ENCODE peak calls at places on chromosomes 5 and 9, in nine cellular contexts. H is GDM1; I is stimulated activated CD4-positive, alpha-beta T cell treated with anti-CD3 and anti-CD28 coated beads, Interleukin-2, amount 100 ng/mL, for 48 hours; D is central memory CD8-positive, alpha-beta T cell; C is DMS153; B is astrocyte of the spinal cord; K is MV-4-11; E is iris pigment epithelial cell; A is natural killer cell treated with Interleukin-12 subunit alpha and Interleukin-12 subunit beta and Interleukin-15 and Interleukin-18, amount 100 ng/mL, for 72 hours. J is an unnamed sample.

GRCh38 chr5:169637085-169637855 is at the start of gene DOCK2:
- DNase-seq in B (no peak), I (peak), E (no peak), D (peak), H (peak), C (no peak), K (peak), A (peak), J (no peak)

GRCh38 chr9:133973791-133974630 is 18.1 kb downstream of the VAV2 start:
- DNase-seq in C (no peak), I (no peak), K (no peak), B (no peak), H (no peak), D (no peak), E (no peak), A (no peak), J (no peak)

GRCh38 chr5:16975950-16976624 is 40.0 kb upstream of the MYO10 start:
- DNase-seq in I (no peak), K (peak), A (no peak), C (no peak), B (no peak), E (no peak), D (no peak), H (no peak), J (no peak)

GRCh38 chr5:1648806-1649205 is 125.0 kb upstream of the LPCAT1 start:
- DNase-seq in C (no peak), A (no peak), I (no peak), E (peak), H (no peak), D (no peak), B (peak), K (no peak), J (no peak)

GRCh38 chr9:97985058-97985861 is 2.1 kb downstream of the ANP32B start:
- DNase-seq in D (peak), H (no peak), I (peak), C (no peak), E (no peak), A (no peak), B (peak), K (peak), J (no peak)

GRCh38 chr5:71695561-71695960 is 23.5 kb upstream of the CARTPT start:
- DNase-seq in I (no peak), B (peak), D (no peak), A (no peak), K (no peak), C (no peak), H (no peak), E (peak), J (no peak)

GRCh38 chr9:121674952-121675351 is 23.5 kb downstream of the DAB2IP start:
- DNase-seq in B (peak), K (no peak), E (peak), D (no peak), H (no peak), I (no peak), C (no peak), A (no peak), J (no peak)

GRCh38 chr5:60700347-60700815 is 415 bp upstream of the DEPDC1B start:
- DNase-seq in B (peak), A (no peak), I (no peak), C (no peak), D (no peak), K (peak), E (no peak), H (no peak), J (no peak)

GRCh38 chr5:15850939-15851341 is 328.7 kb downstream of the MARCHF11 start:
- DNase-seq in H (no peak), I (no peak), K (no peak), A (no peak), D (no peak), E (no peak), B (no peak), C (no peak), J (no peak)

GRCh38 chr5:116487045-116487444 is 87.6 kb downstream of the SEMA6A start:
- DNase-seq in C (no peak), K (no peak), D (no peak), A (no peak), I (no peak), B (no peak), H (no peak), E (no peak), J (no peak)

GRCh38 chr9:110912701-110913291 is 125.5 kb downstream of the LPAR1 start:
- DNase-seq in D (no peak), C (no peak), B (no peak), E (peak), A (no peak), K (no peak), H (no peak), I (no peak), J (no peak)

GRCh38 chr5:447501-447900 is 4.5 kb downstream of the EXOC3 start:
- DNase-seq in E (no peak), B (no peak), H (no peak), D (no peak), C (no peak), A (no peak), I (no peak), K (no peak), J (no peak)

GRCh38 chr9:96655198-96655851 is at the start of gene PRXL2C:
- DNase-seq in A (peak), K (peak), B (peak), I (peak), D (peak), C (peak), E (peak), H (no peak), J (no peak)

GRCh38 chr5:159257007-159257406 is 6.1 kb upstream of the UBLCP1 start:
- DNase-seq in I (no peak), D (no peak), C (no peak), H (no peak), A (no peak), B (no peak), E (no peak), K (no peak), J (no peak)

GRCh38 chr5:116935561-116936162 is 361.0 kb upstream of the SEMA6A start:
- DNase-seq in K (no peak), A (no peak), D (no peak), B (no peak), I (no peak), C (no peak), E (no peak), H (no peak), J (no peak)

GRCh38 chr9:14661421-14662059 is 31.7 kb downstream of the ZDHHC21 start:
- DNase-seq in D (no peak), B (peak), A (no peak), K (peak), C (no peak), H (no peak), I (no peak), E (peak), J (no peak)

GRCh38 chr9:71681708-71682268 is 86.5 kb downstream of the CEMIP2 start:
- DNase-seq in E (peak), H (no peak), K (no peak), C (no peak), B (peak), I (no peak), D (no peak), A (no peak), J (no peak)

GRCh38 chr9:94085062-94085639 is 887 bp downstream of the PTPDC1 start:
- DNase-seq in K (no peak), H (no peak), I (no peak), C (no peak), E (peak), D (no peak), B (peak), A (no peak), J (peak)

GRCh38 chr9:113995963-113996362 is 82.1 kb downstream of the AMBP start:
- DNase-seq in D (no peak), B (no peak), H (no peak), I (no peak), A (peak), K (no peak), C (no peak), E (no peak), J (no peak)

GRCh38 chr9:92724528-92725265 is 39.9 kb downstream of the BICD2 start:
- DNase-seq in A (no peak), C (peak), I (no peak), H (no peak), E (no peak), D (no peak), B (no peak), K (no peak), J (no peak)

GRCh38 chr5:58455966-58456365 is 3.9 kb downstream of the PLK2 start:
- DNase-seq in C (no peak), E (no peak), K (no peak), I (no peak), H (no peak), B (peak), D (no peak), A (no peak), J (no peak)

GRCh38 chr9:125534934-125535701 is 171.9 kb downstream of the MAPKAP1 start:
- DNase-seq in C (no peak), B (no peak), D (no peak), A (no peak), E (no peak), H (no peak), I (no peak), K (no peak), J (no peak)

GRCh38 chr5:119393201-119393691 is 37.4 kb downstream of the TNFAIP8 start:
- DNase-seq in H (no peak), D (no peak), A (no peak), E (no peak), C (no peak), I (no peak), K (no peak), B (no peak), J (no peak)

GRCh38 chr5:63686938-63687337 is 275.3 kb downstream of the HTR1A start:
- DNase-seq in H (no peak), K (no peak), D (no peak), I (no peak), E (no peak), B (no peak), A (no peak), C (no peak), J (no peak)

GRCh38 chr5:66828046-66828550 is 231.9 kb downstream of the MAST4 start:
- DNase-seq in C (no peak), I (no peak), A (no peak), H (no peak), B (no peak), K (no peak), D (no peak), E (no peak), J (no peak)

GRCh38 chr9:100324594-100325200 is 28.0 kb downstream of the TEX10 start:
- DNase-seq in I (no peak), D (no peak), H (no peak), A (no peak), K (peak), B (peak), E (peak), C (no peak), J (no peak)

GRCh38 chr5:32222723-32223470 is 48.8 kb upstream of the GOLPH3 start:
- DNase-seq in E (no peak), K (no peak), D (no peak), B (no peak), H (no peak), I (no peak), A (no peak), C (peak), J (no peak)

GRCh38 chr9:85046475-85046874 is 376.9 kb downstream of the NTRK2 start:
- DNase-seq in D (no peak), H (no peak), B (no peak), A (no peak), E (no peak), C (no peak), K (no peak), I (no peak), J (no peak)

GRCh38 chr9:4927043-4927471 is 58.0 kb upstream of the JAK2 start:
- DNase-seq in D (no peak), C (no peak), E (no peak), A (no peak), H (no peak), K (no peak), B (no peak), I (no peak), J (no peak)

GRCh38 chr9:131731237-131731995 is 8.5 kb downstream of the RAPGEF1 start:
- DNase-seq in D (no peak), I (no peak), C (no peak), H (no peak), K (no peak), E (peak), A (peak), B (no peak), J (no peak)

GRCh38 chr9:129333961-129334743 is 156.1 kb upstream of the IER5L start:
- DNase-seq in H (no peak), I (no peak), B (peak), D (no peak), C (peak), E (peak), K (peak), A (no peak), J (peak)

J was measured in iPS DF 6.9.